ENCODE peak calls at places on chromosomes 6 and 20, in nine cellular contexts. One of them, this sample, is unnamed.

GRCh38 chr6:20271818-20272217 is 59.5 kb upstream of the MBOAT1 start:
- DNase-seq in neural crest cell: no peak
- DNase-seq in progenitor cell of endocrine pancreas: no peak
- DNase-seq in posterior cingulate gyrus: no peak
- DNase-seq in activated gamma-delta T cell treated with Interleukin-2 at 50 U/mL for 16 hours: no peak
- DNase-seq in stimulated activated CD4-positive, alpha-beta T cell treated with anti-CD3 and anti-CD28 coated beads, Interleukin-2, amount 100 ng/mL, for 48 hours: no peak
- DNase-seq in effector CD8-positive, alpha-beta T cell: no peak
- DNase-seq in T-helper 9 cell: no peak
- DNase-seq in caudate nucleus: no peak
- DNase-seq in this sample: no peak

GRCh38 chr6:3900744-3901351 is 51.7 kb downstream of the FAM50B start:
- DNase-seq in progenitor cell of endocrine pancreas: no peak
- DNase-seq in posterior cingulate gyrus: no peak
- DNase-seq in activated gamma-delta T cell treated with Interleukin-2 at 50 U/mL for 16 hours: no peak
- DNase-seq in T-helper 9 cell: no peak
- DNase-seq in neural crest cell: no peak
- DNase-seq in effector CD8-positive, alpha-beta T cell: no peak
- DNase-seq in stimulated activated CD4-positive, alpha-beta T cell treated with anti-CD3 and anti-CD28 coated beads, Interleukin-2, amount 100 ng/mL, for 48 hours: no peak
- DNase-seq in caudate nucleus: no peak
- DNase-seq in this sample: no peak

GRCh38 chr20:63054695-63055240 is 48.0 kb upstream of the BHLHE23 start:
- DNase-seq in stimulated activated CD4-positive, alpha-beta T cell treated with anti-CD3 and anti-CD28 coated beads, Interleukin-2, amount 100 ng/mL, for 48 hours: no peak
- DNase-seq in caudate nucleus: no peak
- DNase-seq in posterior cingulate gyrus: peak
- DNase-seq in neural crest cell: no peak
- DNase-seq in activated gamma-delta T cell treated with Interleukin-2 at 50 U/mL for 16 hours: no peak
- DNase-seq in progenitor cell of endocrine pancreas: no peak
- DNase-seq in effector CD8-positive, alpha-beta T cell: no peak
- DNase-seq in T-helper 9 cell: no peak
- DNase-seq in this sample: no peak

GRCh38 chr20:11001767-11002540 is 328.2 kb upstream of the JAG1 start:
- DNase-seq in activated gamma-delta T cell treated with Interleukin-2 at 50 U/mL for 16 hours: no peak
- DNase-seq in neural crest cell: no peak
- DNase-seq in T-helper 9 cell: no peak
- DNase-seq in caudate nucleus: no peak
- DNase-seq in progenitor cell of endocrine pancreas: no peak
- DNase-seq in effector CD8-positive, alpha-beta T cell: no peak
- DNase-seq in posterior cingulate gyrus: no peak
- DNase-seq in stimulated activated CD4-positive, alpha-beta T cell treated with anti-CD3 and anti-CD28 coated beads, Interleukin-2, amount 100 ng/mL, for 48 hours: no peak
- DNase-seq in this sample: no peak

GRCh38 chr6:3614918-3615317 is 136.6 kb downstream of the PXDC1 start:
- DNase-seq in progenitor cell of endocrine pancreas: no peak
- DNase-seq in stimulated activated CD4-positive, alpha-beta T cell treated with anti-CD3 and anti-CD28 coated beads, Interleukin-2, amount 100 ng/mL, for 48 hours: no peak
- DNase-seq in effector CD8-positive, alpha-beta T cell: no peak
- DNase-seq in caudate nucleus: no peak
- DNase-seq in activated gamma-delta T cell treated with Interleukin-2 at 50 U/mL for 16 hours: no peak
- DNase-seq in T-helper 9 cell: no peak
- DNase-seq in neural crest cell: no peak
- DNase-seq in posterior cingulate gyrus: no peak
- DNase-seq in this sample: no peak

GRCh38 chr6:136962661-136963060 is 40.6 kb downstream of the SLC35D3 start:
- DNase-seq in activated gamma-delta T cell treated with Interleukin-2 at 50 U/mL for 16 hours: no peak
- DNase-seq in stimulated activated CD4-positive, alpha-beta T cell treated with anti-CD3 and anti-CD28 coated beads, Interleukin-2, amount 100 ng/mL, for 48 hours: no peak
- DNase-seq in caudate nucleus: no peak
- DNase-seq in progenitor cell of endocrine pancreas: no peak
- DNase-seq in posterior cingulate gyrus: no peak
- DNase-seq in effector CD8-positive, alpha-beta T cell: no peak
- DNase-seq in neural crest cell: peak
- DNase-seq in T-helper 9 cell: no peak
- DNase-seq in this sample: no peak

GRCh38 chr6:7920425-7920824 is 9.8 kb upstream of the TXNDC5 start:
- DNase-seq in T-helper 9 cell: no peak
- DNase-seq in neural crest cell: no peak
- DNase-seq in stimulated activated CD4-positive, alpha-beta T cell treated with anti-CD3 and anti-CD28 coated beads, Interleukin-2, amount 100 ng/mL, for 48 hours: no peak
- DNase-seq in progenitor cell of endocrine pancreas: no peak
- DNase-seq in posterior cingulate gyrus: no peak
- DNase-seq in caudate nucleus: no peak
- DNase-seq in activated gamma-delta T cell treated with Interleukin-2 at 50 U/mL for 16 hours: no peak
- DNase-seq in effector CD8-positive, alpha-beta T cell: no peak
- DNase-seq in this sample: no peak

GRCh38 chr6:98885330-98885729 is 51.0 kb downstream of the POU3F2 start:
- DNase-seq in progenitor cell of endocrine pancreas: no peak
- DNase-seq in posterior cingulate gyrus: no peak
- DNase-seq in neural crest cell: no peak
- DNase-seq in effector CD8-positive, alpha-beta T cell: no peak
- DNase-seq in stimulated activated CD4-positive, alpha-beta T cell treated with anti-CD3 and anti-CD28 coated beads, Interleukin-2, amount 100 ng/mL, for 48 hours: no peak
- DNase-seq in T-helper 9 cell: no peak
- DNase-seq in caudate nucleus: no peak
- DNase-seq in activated gamma-delta T cell treated with Interleukin-2 at 50 U/mL for 16 hours: no peak
- DNase-seq in this sample: no peak

GRCh38 chr6:87473419-87473903 is 687 bp downstream of the SLC35A1 start:
- DNase-seq in caudate nucleus: no peak
- DNase-seq in posterior cingulate gyrus: no peak
- DNase-seq in effector CD8-positive, alpha-beta T cell: peak
- DNase-seq in activated gamma-delta T cell treated with Interleukin-2 at 50 U/mL for 16 hours: no peak
- DNase-seq in neural crest cell: no peak
- DNase-seq in progenitor cell of endocrine pancreas: no peak
- DNase-seq in T-helper 9 cell: peak
- DNase-seq in stimulated activated CD4-positive, alpha-beta T cell treated with anti-CD3 and anti-CD28 coated beads, Interleukin-2, amount 100 ng/mL, for 48 hours: peak
- DNase-seq in this sample: peak

GRCh38 chr6:25431642-25432307 is 152.6 kb downstream of the CARMIL1 start:
- DNase-seq in effector CD8-positive, alpha-beta T cell: no peak
- DNase-seq in T-helper 9 cell: no peak
- DNase-seq in neural crest cell: no peak
- DNase-seq in stimulated activated CD4-positive, alpha-beta T cell treated with anti-CD3 and anti-CD28 coated beads, Interleukin-2, amount 100 ng/mL, for 48 hours: no peak
- DNase-seq in progenitor cell of endocrine pancreas: no peak
- DNase-seq in caudate nucleus: no peak
- DNase-seq in activated gamma-delta T cell treated with Interleukin-2 at 50 U/mL for 16 hours: no peak
- DNase-seq in posterior cingulate gyrus: no peak
- DNase-seq in this sample: no peak

GRCh38 chr6:149102324-149102723 is 215.2 kb upstream of the TAB2 start:
- DNase-seq in caudate nucleus: no peak
- DNase-seq in activated gamma-delta T cell treated with Interleukin-2 at 50 U/mL for 16 hours: no peak
- DNase-seq in T-helper 9 cell: no peak
- DNase-seq in progenitor cell of endocrine pancreas: no peak
- DNase-seq in effector CD8-positive, alpha-beta T cell: no peak
- DNase-seq in stimulated activated CD4-positive, alpha-beta T cell treated with anti-CD3 and anti-CD28 coated beads, Interleukin-2, amount 100 ng/mL, for 48 hours: no peak
- DNase-seq in neural crest cell: no peak
- DNase-seq in posterior cingulate gyrus: no peak
- DNase-seq in this sample: no peak

GRCh38 chr6:108330806-108331205 is 36.0 kb downstream of the AFG1L start:
- DNase-seq in neural crest cell: no peak
- DNase-seq in activated gamma-delta T cell treated with Interleukin-2 at 50 U/mL for 16 hours: no peak
- DNase-seq in progenitor cell of endocrine pancreas: no peak
- DNase-seq in T-helper 9 cell: no peak
- DNase-seq in caudate nucleus: no peak
- DNase-seq in posterior cingulate gyrus: no peak
- DNase-seq in stimulated activated CD4-positive, alpha-beta T cell treated with anti-CD3 and anti-CD28 coated beads, Interleukin-2, amount 100 ng/mL, for 48 hours: no peak
- DNase-seq in effector CD8-positive, alpha-beta T cell: no peak
- DNase-seq in this sample: no peak

GRCh38 chr6:145886228-145886956 is 71.8 kb upstream of the FBXO30 start:
- DNase-seq in neural crest cell: no peak
- DNase-seq in effector CD8-positive, alpha-beta T cell: no peak
- DNase-seq in caudate nucleus: no peak
- DNase-seq in T-helper 9 cell: no peak
- DNase-seq in progenitor cell of endocrine pancreas: no peak
- DNase-seq in stimulated activated CD4-positive, alpha-beta T cell treated with anti-CD3 and anti-CD28 coated beads, Interleukin-2, amount 100 ng/mL, for 48 hours: no peak
- DNase-seq in activated gamma-delta T cell treated with Interleukin-2 at 50 U/mL for 16 hours: no peak
- DNase-seq in posterior cingulate gyrus: no peak
- DNase-seq in this sample: no peak

GRCh38 chr6:46652603-46653438 is at the start of the genes CYP39A1 and SLC25A27:
- DNase-seq in caudate nucleus: peak
- DNase-seq in neural crest cell: peak
- DNase-seq in activated gamma-delta T cell treated with Interleukin-2 at 50 U/mL for 16 hours: peak
- DNase-seq in posterior cingulate gyrus: peak
- DNase-seq in stimulated activated CD4-positive, alpha-beta T cell treated with anti-CD3 and anti-CD28 coated beads, Interleukin-2, amount 100 ng/mL, for 48 hours: peak
- DNase-seq in T-helper 9 cell: peak
- DNase-seq in effector CD8-positive, alpha-beta T cell: peak
- DNase-seq in progenitor cell of endocrine pancreas: peak
- DNase-seq in this sample: peak

GRCh38 chr20:64056889-64057627 is 5.9 kb upstream of the TCEA2 start:
- DNase-seq in T-helper 9 cell: no peak
- DNase-seq in progenitor cell of endocrine pancreas: no peak
- DNase-seq in activated gamma-delta T cell treated with Interleukin-2 at 50 U/mL for 16 hours: no peak
- DNase-seq in posterior cingulate gyrus: no peak
- DNase-seq in caudate nucleus: no peak
- DNase-seq in neural crest cell: no peak
- DNase-seq in effector CD8-positive, alpha-beta T cell: no peak
- DNase-seq in stimulated activated CD4-positive, alpha-beta T cell treated with anti-CD3 and anti-CD28 coated beads, Interleukin-2, amount 100 ng/mL, for 48 hours: no peak
- DNase-seq in this sample: no peak

GRCh38 chr20:3766381-3766780 is 1.2 kb downstream of the ADISSP start:
- DNase-seq in caudate nucleus: no peak
- DNase-seq in progenitor cell of endocrine pancreas: no peak
- DNase-seq in neural crest cell: no peak
- DNase-seq in posterior cingulate gyrus: peak
- DNase-seq in stimulated activated CD4-positive, alpha-beta T cell treated with anti-CD3 and anti-CD28 coated beads, Interleukin-2, amount 100 ng/mL, for 48 hours: no peak
- DNase-seq in activated gamma-delta T cell treated with Interleukin-2 at 50 U/mL for 16 hours: no peak
- DNase-seq in T-helper 9 cell: no peak
- DNase-seq in effector CD8-positive, alpha-beta T cell: no peak
- DNase-seq in this sample: no peak

GRCh38 chr6:7463785-7464184 is 74.2 kb downstream of the RIOK1 start:
- DNase-seq in caudate nucleus: no peak
- DNase-seq in stimulated activated CD4-positive, alpha-beta T cell treated with anti-CD3 and anti-CD28 coated beads, Interleukin-2, amount 100 ng/mL, for 48 hours: no peak
- DNase-seq in activated gamma-delta T cell treated with Interleukin-2 at 50 U/mL for 16 hours: no peak
- DNase-seq in progenitor cell of endocrine pancreas: no peak
- DNase-seq in posterior cingulate gyrus: no peak
- DNase-seq in neural crest cell: no peak
- DNase-seq in effector CD8-positive, alpha-beta T cell: no peak
- DNase-seq in T-helper 9 cell: no peak
- DNase-seq in this sample: no peak